ENCODE peak calls at places on chromosome X, in nine cellular contexts. Y is NCI-H1417, A is NCI-H345, Z is T-helper 9 cell, D is choroid plexus epithelial cell, Q is mesendoderm, U is iris pigment epithelial cell, I is astrocyte of the spinal cord, V is NAMALWA. T is an unnamed sample.

GRCh38 chrX:155216940-155217450 is 735 bp downstream of the VBP1 start:
- DNase-seq in A (peak), Y (peak), V (no peak), Z (no peak), Q (no peak), D (peak), U (peak), I (no peak), T (no peak)

GRCh38 chrX:151393514-151393913 is 3.5 kb upstream of the VMA21 start:
- DNase-seq in U (no peak), I (no peak), Y (peak), D (peak), Z (peak), A (no peak), Q (peak), V (peak), T (peak)

GRCh38 chrX:101462892-101463291 is 22.4 kb upstream of the ARMCX4 start:
- DNase-seq in Q (peak), I (peak), V (peak), Y (peak), Z (no peak), U (peak), D (peak), A (no peak), T (no peak)

GRCh38 chrX:150966235-150966634 is 16.9 kb upstream of the HMGB3 start:
- DNase-seq in V (no peak), I (no peak), D (no peak), Y (no peak), Z (no peak), U (no peak), Q (no peak), A (no peak), T (no peak)

GRCh38 chrX:132401935-132402334 is 86.9 kb downstream of the MBNL3 start:
- DNase-seq in Q (no peak), D (peak), A (no peak), I (peak), U (peak), V (no peak), Z (no peak), Y (no peak), T (no peak)

GRCh38 chrX:133892337-133892736 is 93.1 kb downstream of the GPC3 start:
- DNase-seq in A (no peak), U (no peak), I (no peak), D (no peak), Z (no peak), V (no peak), Y (no peak), Q (peak), T (no peak)

GRCh38 chrX:146055733-146056132 is 238.1 kb downstream of the SLITRK2 start:
- DNase-seq in V (no peak), U (no peak), I (no peak), Q (peak), Y (no peak), A (no peak), D (no peak), Z (no peak), T (no peak)

GRCh38 chrX:41086627-41086932 is 1.3 kb downstream of the USP9X start:
- DNase-seq in U (no peak), Y (no peak), A (no peak), Z (no peak), Q (no peak), V (no peak), I (no peak), D (no peak), T (no peak)

GRCh38 chrX:2829469-2830246 is 928 bp downstream of the GYG2 start:
- DNase-seq in A (no peak), I (no peak), Z (no peak), V (no peak), D (no peak), Q (no peak), U (no peak), Y (no peak), T (no peak)

GRCh38 chrX:10569946-10570345 is 50.4 kb downstream of the MID1 start:
- DNase-seq in Q (no peak), V (no peak), A (no peak), Y (no peak), Z (no peak), D (peak), I (no peak), U (peak), T (no peak)

GRCh38 chrX:48520455-48520854 is 1.2 kb upstream of the EBP start:
- DNase-seq in Z (no peak), D (no peak), Y (no peak), U (no peak), A (no peak), Q (no peak), I (no peak), V (no peak), T (no peak)

GRCh38 chrX:24838624-24839023 is 144.9 kb downstream of the POLA1 start:
- DNase-seq in A (peak), V (peak), I (peak), D (peak), U (peak), Y (peak), Q (peak), Z (no peak), T (no peak)

GRCh38 chrX:39645059-39645895 is 452.5 kb downstream of the BCOR start:
- DNase-seq in Z (no peak), V (no peak), A (no peak), Y (no peak), D (peak), U (peak), I (peak), Q (peak), T (no peak)

GRCh38 chrX:35046646-35047231 is 104.1 kb downstream of the FAM47B start:
- DNase-seq in Y (peak), Z (no peak), I (no peak), U (no peak), D (no peak), Q (no peak), V (no peak), A (no peak), T (no peak)

GRCh38 chrX:43881410-43882293 is 598 bp downstream of the MAOB start:
- DNase-seq in A (no peak), I (no peak), U (no peak), Z (no peak), Y (no peak), Q (no peak), V (no peak), D (no peak), T (no peak)

GRCh38 chrX:133726211-133726630 is 259.2 kb downstream of the GPC3 start:
- DNase-seq in U (peak), A (peak), I (peak), Z (no peak), D (peak), V (no peak), Q (peak), Y (peak), T (no peak)

GRCh38 chrX:45385767-45386166 is 185.1 kb upstream of the DIPK2B start:
- DNase-seq in D (peak), I (peak), U (peak), V (no peak), Q (no peak), Y (no peak), Z (no peak), A (no peak), T (no peak)

GRCh38 chrX:107970073-107970472 is 12.1 kb downstream of the TEX13B start:
- DNase-seq in I (no peak), U (no peak), Q (no peak), D (peak), A (no peak), Y (no peak), V (no peak), Z (no peak), T (no peak)

GRCh38 chrX:136255543-136255942 is 4.3 kb upstream of the MAP7D3 start:
- DNase-seq in Y (no peak), I (no peak), U (no peak), A (no peak), Q (no peak), D (no peak), Z (no peak), V (no peak), T (no peak)